ENCODE peak calls at places on chromosomes 1 and 21, in four cellular contexts. One of them, this sample, is unnamed.

GRCh38 chr1:111648826-111649225 is 29.2 kb downstream of the RAP1A start:
- DNase-seq in OCI-LY7: no peak
- DNase-seq in stimulated activated naive CD8-positive, alpha-beta T cell treated with anti-CD3 and anti-CD28 coated beads, Interleukin-15, Interleukin-2, amounts not matched to agents 100 U/mL and 50 U/mL, for 24 hours: no peak
- DNase-seq in stimulated activated effector memory CD8-positive, alpha-beta T cell treated with anti-CD3 and anti-CD28 coated beads, Interleukin-12 subunit alpha, Interleukin-12 subunit beta, amount 100 ng/mL, for 72 hours: no peak
- DNase-seq in this sample: no peak

GRCh38 chr1:243739335-243740003 is 110.6 kb downstream of the AKT3 start:
- DNase-seq in stimulated activated naive CD8-positive, alpha-beta T cell treated with anti-CD3 and anti-CD28 coated beads, Interleukin-15, Interleukin-2, amounts not matched to agents 100 U/mL and 50 U/mL, for 24 hours: no peak
- DNase-seq in OCI-LY7: no peak
- DNase-seq in stimulated activated effector memory CD8-positive, alpha-beta T cell treated with anti-CD3 and anti-CD28 coated beads, Interleukin-12 subunit alpha, Interleukin-12 subunit beta, amount 100 ng/mL, for 72 hours: no peak
- DNase-seq in this sample: no peak

GRCh38 chr1:40878906-40879305 is 16.7 kb upstream of the CITED4 start:
- DNase-seq in stimulated activated effector memory CD8-positive, alpha-beta T cell treated with anti-CD3 and anti-CD28 coated beads, Interleukin-12 subunit alpha, Interleukin-12 subunit beta, amount 100 ng/mL, for 72 hours: no peak
- DNase-seq in stimulated activated naive CD8-positive, alpha-beta T cell treated with anti-CD3 and anti-CD28 coated beads, Interleukin-15, Interleukin-2, amounts not matched to agents 100 U/mL and 50 U/mL, for 24 hours: no peak
- DNase-seq in OCI-LY7: no peak
- DNase-seq in this sample: no peak

GRCh38 chr1:155199792-155200191 is 7.9 kb downstream of the THBS3 start:
- DNase-seq in stimulated activated naive CD8-positive, alpha-beta T cell treated with anti-CD3 and anti-CD28 coated beads, Interleukin-15, Interleukin-2, amounts not matched to agents 100 U/mL and 50 U/mL, for 24 hours: no peak
- DNase-seq in OCI-LY7: no peak
- DNase-seq in stimulated activated effector memory CD8-positive, alpha-beta T cell treated with anti-CD3 and anti-CD28 coated beads, Interleukin-12 subunit alpha, Interleukin-12 subunit beta, amount 100 ng/mL, for 72 hours: no peak
- DNase-seq in this sample: no peak

GRCh38 chr1:1318131-1318652 is 6.3 kb downstream of the INTS11 start:
- DNase-seq in stimulated activated naive CD8-positive, alpha-beta T cell treated with anti-CD3 and anti-CD28 coated beads, Interleukin-15, Interleukin-2, amounts not matched to agents 100 U/mL and 50 U/mL, for 24 hours: no peak
- DNase-seq in OCI-LY7: no peak
- DNase-seq in stimulated activated effector memory CD8-positive, alpha-beta T cell treated with anti-CD3 and anti-CD28 coated beads, Interleukin-12 subunit alpha, Interleukin-12 subunit beta, amount 100 ng/mL, for 72 hours: no peak
- DNase-seq in this sample: peak; percentile 7

GRCh38 chr1:152043870-152044269 is 7.1 kb upstream of the S100A11 start:
- DNase-seq in OCI-LY7: no peak
- DNase-seq in stimulated activated effector memory CD8-positive, alpha-beta T cell treated with anti-CD3 and anti-CD28 coated beads, Interleukin-12 subunit alpha, Interleukin-12 subunit beta, amount 100 ng/mL, for 72 hours: no peak
- DNase-seq in stimulated activated naive CD8-positive, alpha-beta T cell treated with anti-CD3 and anti-CD28 coated beads, Interleukin-15, Interleukin-2, amounts not matched to agents 100 U/mL and 50 U/mL, for 24 hours: no peak
- DNase-seq in this sample: no peak

GRCh38 chr1:101592861-101593260 is 356.0 kb downstream of the S1PR1 start:
- DNase-seq in stimulated activated effector memory CD8-positive, alpha-beta T cell treated with anti-CD3 and anti-CD28 coated beads, Interleukin-12 subunit alpha, Interleukin-12 subunit beta, amount 100 ng/mL, for 72 hours: no peak
- DNase-seq in stimulated activated naive CD8-positive, alpha-beta T cell treated with anti-CD3 and anti-CD28 coated beads, Interleukin-15, Interleukin-2, amounts not matched to agents 100 U/mL and 50 U/mL, for 24 hours: no peak
- DNase-seq in OCI-LY7: no peak
- DNase-seq in this sample: no peak

GRCh38 chr1:183996396-183996795 is 41.1 kb downstream of the COLGALT2 start:
- DNase-seq in stimulated activated naive CD8-positive, alpha-beta T cell treated with anti-CD3 and anti-CD28 coated beads, Interleukin-15, Interleukin-2, amounts not matched to agents 100 U/mL and 50 U/mL, for 24 hours: no peak
- DNase-seq in stimulated activated effector memory CD8-positive, alpha-beta T cell treated with anti-CD3 and anti-CD28 coated beads, Interleukin-12 subunit alpha, Interleukin-12 subunit beta, amount 100 ng/mL, for 72 hours: no peak
- DNase-seq in OCI-LY7: no peak
- DNase-seq in this sample: no peak

GRCh38 chr1:151705739-151706463 is 10.7 kb downstream of the CELF3 start:
- DNase-seq in stimulated activated naive CD8-positive, alpha-beta T cell treated with anti-CD3 and anti-CD28 coated beads, Interleukin-15, Interleukin-2, amounts not matched to agents 100 U/mL and 50 U/mL, for 24 hours: no peak
- DNase-seq in stimulated activated effector memory CD8-positive, alpha-beta T cell treated with anti-CD3 and anti-CD28 coated beads, Interleukin-12 subunit alpha, Interleukin-12 subunit beta, amount 100 ng/mL, for 72 hours: no peak
- DNase-seq in OCI-LY7: peak; percentile 34
- DNase-seq in this sample: no peak

GRCh38 chr1:174743654-174744561 is 255.8 kb upstream of the CACYBP start:
- DNase-seq in OCI-LY7: peak; percentile 73
- DNase-seq in stimulated activated effector memory CD8-positive, alpha-beta T cell treated with anti-CD3 and anti-CD28 coated beads, Interleukin-12 subunit alpha, Interleukin-12 subunit beta, amount 100 ng/mL, for 72 hours: no peak
- DNase-seq in stimulated activated naive CD8-positive, alpha-beta T cell treated with anti-CD3 and anti-CD28 coated beads, Interleukin-15, Interleukin-2, amounts not matched to agents 100 U/mL and 50 U/mL, for 24 hours: no peak
- DNase-seq in this sample: no peak

GRCh38 chr1:207993477-207994445 is 82.8 kb upstream of the CD34 start:
- DNase-seq in OCI-LY7: peak; percentile 2
- DNase-seq in stimulated activated effector memory CD8-positive, alpha-beta T cell treated with anti-CD3 and anti-CD28 coated beads, Interleukin-12 subunit alpha, Interleukin-12 subunit beta, amount 100 ng/mL, for 72 hours: no peak
- DNase-seq in stimulated activated naive CD8-positive, alpha-beta T cell treated with anti-CD3 and anti-CD28 coated beads, Interleukin-15, Interleukin-2, amounts not matched to agents 100 U/mL and 50 U/mL, for 24 hours: no peak
- DNase-seq in this sample: no peak

GRCh38 chr1:88060112-88060673 is 623.9 kb upstream of the PKN2 start:
- DNase-seq in stimulated activated naive CD8-positive, alpha-beta T cell treated with anti-CD3 and anti-CD28 coated beads, Interleukin-15, Interleukin-2, amounts not matched to agents 100 U/mL and 50 U/mL, for 24 hours: no peak
- DNase-seq in OCI-LY7: no peak
- DNase-seq in stimulated activated effector memory CD8-positive, alpha-beta T cell treated with anti-CD3 and anti-CD28 coated beads, Interleukin-12 subunit alpha, Interleukin-12 subunit beta, amount 100 ng/mL, for 72 hours: no peak
- DNase-seq in this sample: no peak

GRCh38 chr1:26907071-26907922 is 6.5 kb downstream of the NR0B2 start:
- DNase-seq in stimulated activated naive CD8-positive, alpha-beta T cell treated with anti-CD3 and anti-CD28 coated beads, Interleukin-15, Interleukin-2, amounts not matched to agents 100 U/mL and 50 U/mL, for 24 hours: no peak
- DNase-seq in stimulated activated effector memory CD8-positive, alpha-beta T cell treated with anti-CD3 and anti-CD28 coated beads, Interleukin-12 subunit alpha, Interleukin-12 subunit beta, amount 100 ng/mL, for 72 hours: no peak
- DNase-seq in OCI-LY7: no peak
- DNase-seq in this sample: no peak

GRCh38 chr1:193951989-193952388 is 765.6 kb upstream of the B3GALT2 start:
- DNase-seq in stimulated activated naive CD8-positive, alpha-beta T cell treated with anti-CD3 and anti-CD28 coated beads, Interleukin-15, Interleukin-2, amounts not matched to agents 100 U/mL and 50 U/mL, for 24 hours: no peak
- DNase-seq in OCI-LY7: no peak
- DNase-seq in stimulated activated effector memory CD8-positive, alpha-beta T cell treated with anti-CD3 and anti-CD28 coated beads, Interleukin-12 subunit alpha, Interleukin-12 subunit beta, amount 100 ng/mL, for 72 hours: no peak
- DNase-seq in this sample: no peak

GRCh38 chr1:160107512-160107911 is 8.0 kb upstream of the ATP1A2 start:
- DNase-seq in stimulated activated effector memory CD8-positive, alpha-beta T cell treated with anti-CD3 and anti-CD28 coated beads, Interleukin-12 subunit alpha, Interleukin-12 subunit beta, amount 100 ng/mL, for 72 hours: no peak
- DNase-seq in OCI-LY7: no peak
- DNase-seq in stimulated activated naive CD8-positive, alpha-beta T cell treated with anti-CD3 and anti-CD28 coated beads, Interleukin-15, Interleukin-2, amounts not matched to agents 100 U/mL and 50 U/mL, for 24 hours: no peak
- DNase-seq in this sample: no peak

GRCh38 chr1:74689800-74690696 is 16.5 kb upstream of the ERICH3 start:
- DNase-seq in stimulated activated naive CD8-positive, alpha-beta T cell treated with anti-CD3 and anti-CD28 coated beads, Interleukin-15, Interleukin-2, amounts not matched to agents 100 U/mL and 50 U/mL, for 24 hours: peak; percentile 34
- DNase-seq in stimulated activated effector memory CD8-positive, alpha-beta T cell treated with anti-CD3 and anti-CD28 coated beads, Interleukin-12 subunit alpha, Interleukin-12 subunit beta, amount 100 ng/mL, for 72 hours: peak; percentile 30
- DNase-seq in OCI-LY7: peak; percentile 64
- DNase-seq in this sample: no peak

GRCh38 chr1:67645495-67646144 is 39.4 kb upstream of the GADD45A start:
- DNase-seq in stimulated activated effector memory CD8-positive, alpha-beta T cell treated with anti-CD3 and anti-CD28 coated beads, Interleukin-12 subunit alpha, Interleukin-12 subunit beta, amount 100 ng/mL, for 72 hours: no peak
- DNase-seq in stimulated activated naive CD8-positive, alpha-beta T cell treated with anti-CD3 and anti-CD28 coated beads, Interleukin-15, Interleukin-2, amounts not matched to agents 100 U/mL and 50 U/mL, for 24 hours: no peak
- DNase-seq in OCI-LY7: no peak
- DNase-seq in this sample: no peak

GRCh38 chr21:45026833-45027232 is 47.5 kb upstream of the ADARB1 start:
- DNase-seq in OCI-LY7: no peak
- DNase-seq in stimulated activated effector memory CD8-positive, alpha-beta T cell treated with anti-CD3 and anti-CD28 coated beads, Interleukin-12 subunit alpha, Interleukin-12 subunit beta, amount 100 ng/mL, for 72 hours: no peak
- DNase-seq in stimulated activated naive CD8-positive, alpha-beta T cell treated with anti-CD3 and anti-CD28 coated beads, Interleukin-15, Interleukin-2, amounts not matched to agents 100 U/mL and 50 U/mL, for 24 hours: no peak
- DNase-seq in this sample: no peak

GRCh38 chr1:47477595-47478080 is 39.8 kb downstream of the FOXD2 start:
- DNase-seq in OCI-LY7: no peak
- DNase-seq in stimulated activated naive CD8-positive, alpha-beta T cell treated with anti-CD3 and anti-CD28 coated beads, Interleukin-15, Interleukin-2, amounts not matched to agents 100 U/mL and 50 U/mL, for 24 hours: no peak
- DNase-seq in stimulated activated effector memory CD8-positive, alpha-beta T cell treated with anti-CD3 and anti-CD28 coated beads, Interleukin-12 subunit alpha, Interleukin-12 subunit beta, amount 100 ng/mL, for 72 hours: no peak
- DNase-seq in this sample: no peak

GRCh38 chr1:151988405-151988851 is 5.2 kb downstream of the S100A10 start:
- DNase-seq in OCI-LY7: no peak
- DNase-seq in stimulated activated naive CD8-positive, alpha-beta T cell treated with anti-CD3 and anti-CD28 coated beads, Interleukin-15, Interleukin-2, amounts not matched to agents 100 U/mL and 50 U/mL, for 24 hours: no peak
- DNase-seq in stimulated activated effector memory CD8-positive, alpha-beta T cell treated with anti-CD3 and anti-CD28 coated beads, Interleukin-12 subunit alpha, Interleukin-12 subunit beta, amount 100 ng/mL, for 72 hours: no peak
- DNase-seq in this sample: no peak

GRCh38 chr1:74193908-74194307 is 4.1 kb downstream of the LRRIQ3 start:
- DNase-seq in stimulated activated naive CD8-positive, alpha-beta T cell treated with anti-CD3 and anti-CD28 coated beads, Interleukin-15, Interleukin-2, amounts not matched to agents 100 U/mL and 50 U/mL, for 24 hours: no peak
- DNase-seq in stimulated activated effector memory CD8-positive, alpha-beta T cell treated with anti-CD3 and anti-CD28 coated beads, Interleukin-12 subunit alpha, Interleukin-12 subunit beta, amount 100 ng/mL, for 72 hours: no peak
- DNase-seq in OCI-LY7: no peak
- DNase-seq in this sample: no peak

This sample was measured in NCI-H187 treated with DMSO at 0.1 percent for 48 hours.